ENCODE peak calls at places on chromosomes 11 and 22, in eight cellular contexts. One of them, this sample, is unnamed.
A peak's percentile ranks its signal among the peaks of the same experiment; 100 is the strongest.

GRCh38 chr22:37970864-37971263 is 13.5 kb downstream of the SOX10 start:
- DNase-seq in mucosa of gallbladder: no peak
- DNase-seq in B cell: peak; percentile 5
- DNase-seq in EL: no peak
- DNase-seq in Caco-2: no peak
- DNase-seq in anterior cingulate cortex: no peak
- DNase-seq in NCI-H1417: no peak
- DNase-seq in CD14-positive monocyte: no peak
- DNase-seq in this sample: no peak

GRCh38 chr11:95363189-95363588 is 132.2 kb upstream of the SESN3 start:
- DNase-seq in anterior cingulate cortex: no peak
- DNase-seq in mucosa of gallbladder: no peak
- DNase-seq in NCI-H1417: no peak
- DNase-seq in Caco-2: no peak
- DNase-seq in B cell: no peak
- DNase-seq in CD14-positive monocyte: no peak
- DNase-seq in EL: no peak
- DNase-seq in this sample: peak; percentile 94

GRCh38 chr22:46011627-46012181 is 34.7 kb upstream of the WNT7B start:
- DNase-seq in mucosa of gallbladder: no peak
- DNase-seq in B cell: no peak
- DNase-seq in NCI-H1417: no peak
- DNase-seq in anterior cingulate cortex: no peak
- DNase-seq in CD14-positive monocyte: peak; percentile 36
- DNase-seq in Caco-2: no peak
- DNase-seq in EL: no peak
- DNase-seq in this sample: no peak

GRCh38 chr11:22807855-22808558 is 21.6 kb downstream of the SVIP start:
- DNase-seq in mucosa of gallbladder: no peak
- DNase-seq in B cell: no peak
- DNase-seq in CD14-positive monocyte: no peak
- DNase-seq in EL: no peak
- DNase-seq in anterior cingulate cortex: no peak
- DNase-seq in Caco-2: no peak
- DNase-seq in NCI-H1417: no peak
- DNase-seq in this sample: peak; percentile 76

GRCh38 chr11:69450064-69450856 is 31.2 kb upstream of the LINC01488 start:
- DNase-seq in B cell: no peak
- DNase-seq in NCI-H1417: no peak
- DNase-seq in anterior cingulate cortex: no peak
- DNase-seq in Caco-2: no peak
- DNase-seq in mucosa of gallbladder: no peak
- DNase-seq in CD14-positive monocyte: no peak
- DNase-seq in EL: no peak
- DNase-seq in this sample: no peak

GRCh38 chr11:134272381-134273316 is 3.5 kb upstream of the GLB1L3 start:
- DNase-seq in anterior cingulate cortex: no peak
- DNase-seq in CD14-positive monocyte: no peak
- DNase-seq in B cell: no peak
- DNase-seq in mucosa of gallbladder: no peak
- DNase-seq in Caco-2: peak; percentile 75
- DNase-seq in EL: no peak
- DNase-seq in NCI-H1417: peak; percentile 89
- DNase-seq in this sample: no peak

GRCh38 chr11:123642435-123642834 is 12.0 kb downstream of the SCN3B start:
- DNase-seq in NCI-H1417: no peak
- DNase-seq in mucosa of gallbladder: no peak
- DNase-seq in EL: no peak
- DNase-seq in Caco-2: no peak
- DNase-seq in anterior cingulate cortex: no peak
- DNase-seq in B cell: no peak
- DNase-seq in CD14-positive monocyte: no peak
- DNase-seq in this sample: no peak

GRCh38 chr11:111414267-111414931 is 35.3 kb upstream of the POU2AF1 start:
- DNase-seq in mucosa of gallbladder: no peak
- DNase-seq in Caco-2: no peak
- DNase-seq in anterior cingulate cortex: no peak
- DNase-seq in B cell: no peak
- DNase-seq in EL: no peak
- DNase-seq in NCI-H1417: no peak
- DNase-seq in CD14-positive monocyte: no peak
- DNase-seq in this sample: no peak

GRCh38 chr22:47802446-47802845 is 1040.0 kb downstream of the TBC1D22A start:
- DNase-seq in NCI-H1417: no peak
- DNase-seq in B cell: no peak
- DNase-seq in anterior cingulate cortex: no peak
- DNase-seq in mucosa of gallbladder: no peak
- DNase-seq in CD14-positive monocyte: peak; percentile 10
- DNase-seq in EL: no peak
- DNase-seq in Caco-2: no peak
- DNase-seq in this sample: no peak